ENCODE peak calls at places on chromosomes 12 and 14, in six cellular contexts. Y is GM12878, P is HepG2, M is HCT116, V is H1, X is K562. R is an unnamed sample. For H3K36me3, the result is how much of the 10 kb centered on the place peaks cover.

GRCh38 chr12:45369065-45369464 is 153.2 kb downstream of the ANO6 start:
- DNase-seq in Y (no peak), P (no peak), M (no peak), V (no peak), X (no peak), R (no peak)

GRCh38 chr12:85036241-85036707 is at the start of the genes LRRIQ1 and TSPAN19:
- DNase-seq in Y (peak), P (peak), M (peak), V (peak), X (peak), R (peak)

GRCh38 chr12:77615331-77615730 is 215.4 kb upstream of the NAV3 start:
- DNase-seq in Y (no peak), P (no peak), M (peak), V (no peak), X (no peak), R (peak)

GRCh38 chr14:75259510-75259855 is 19.1 kb upstream of the FOS start:
- DNase-seq in Y (no peak), P (no peak), M (no peak), V (no peak), X (no peak), R (no peak)

GRCh38 chr14:99276482-99276881 is 4.5 kb upstream of the BCL11B start:
- DNase-seq in Y (no peak), P (no peak), M (no peak), V (no peak), X (no peak), R (no peak)

GRCh38 chr12:26338574-26339572 is 143.5 kb downstream of the SSPN start:
- DNase-seq in Y (no peak), P (no peak), M (peak), V (no peak), X (no peak), R (no peak)

GRCh38 chr14:21894003-21894897 is 220.6 kb upstream of the OR4E1 start:
- DNase-seq in Y (no peak), P (no peak), M (no peak), V (peak), X (peak), R (peak)

GRCh38 chr14:37721976-37722659 is 126.7 kb downstream of the TTC6 start:
- DNase-seq in Y (no peak), P (peak), M (no peak), V (no peak), X (no peak), R (no peak)

GRCh38 chr14:104096751-104097700 is 11.5 kb downstream of the ASPG start:
- DNase-seq in Y (no peak), P (no peak), M (no peak), V (no peak), X (no peak), R (no peak)

GRCh38 chr12:118359541-118359915 is 13.2 kb downstream of the TAOK3 start:
- DNase-seq in Y (no peak), P (no peak), M (no peak), V (no peak), X (no peak), R (no peak)

GRCh38 chr14:102229739-102230092 is 75.2 kb downstream of the MOK start:
- DNase-seq in Y (no peak), P (no peak), M (no peak), V (no peak), X (no peak), R (no peak)

GRCh38 chr14:28635387-28635786 is 131.2 kb upstream of the FOXG1 start:
- DNase-seq in Y (no peak), P (peak), M (peak), V (no peak), X (peak), R (peak)

GRCh38 chr14:60151715-60152114 is 13.5 kb downstream of the DHRS7 start:
- DNase-seq in Y (no peak), P (no peak), M (no peak), V (no peak), X (no peak), R (no peak)

GRCh38 chr14:104968541-104969401 is 9.4 kb downstream of the AHNAK2 start:
- DNase-seq in Y (no peak), P (no peak), M (no peak), V (no peak), X (no peak), R (no peak)

GRCh38 chr14:96851694-96852381 is 54.7 kb downstream of the VRK1 start:
- DNase-seq in Y (no peak), P (no peak), M (no peak), V (no peak), X (no peak), R (no peak)

GRCh38 chr12:96078281-96078761 is 42.9 kb upstream of the LTA4H start:
- DNase-seq in Y (no peak), P (no peak), M (no peak), V (no peak), X (no peak), R (no peak)

GRCh38 chr14:94237046-94237445 is 56.0 kb downstream of the SERPINA10 start:
- DNase-seq in Y (no peak), P (no peak), M (no peak), V (no peak), X (no peak), R (no peak)

GRCh38 chr14:30252151-30252550 is 306.8 kb upstream of the G2E3 start:
- DNase-seq in Y (no peak), P (no peak), M (no peak), V (no peak), X (no peak), R (no peak)

GRCh38 chr12:7374423-7375144 is 69.4 kb downstream of the CD163L1 start:
- DNase-seq in Y (no peak), P (peak), M (peak), V (peak), X (peak), R (peak)

GRCh38 chr12:121795029-121795977 is 1.8 kb upstream of the RHOF start:
- DNase-seq in Y (no peak), P (peak), M (peak), V (peak), X (peak), R (peak)

GRCh38 chr12:121050725-121051124 is 11.7 kb upstream of the OASL start:
- DNase-seq in Y (no peak), P (no peak), M (no peak), V (no peak), X (no peak), R (no peak)

GRCh38 chr12:3363608-3364007 is 127.4 kb upstream of the PRMT8 start:
- DNase-seq in Y (no peak), P (no peak), M (no peak), V (no peak), X (no peak), R (no peak)

GRCh38 chr14:99075771-99076370 is 196.1 kb downstream of the BCL11B start:
- DNase-seq in Y (no peak), P (no peak), M (no peak), V (peak), X (no peak), R (no peak)

GRCh38 chr12:1593232-1594044 is 943 bp downstream of the FBXL14 start:
- DNase-seq in Y (no peak), P (no peak), M (no peak), V (peak), X (no peak), R (no peak)

GRCh38 chr12:79300199-79300568 is 390.6 kb downstream of the PAWR start:
- DNase-seq in Y (no peak), P (peak), M (no peak), V (no peak), X (no peak), R (no peak)

GRCh38 chr12:27272375-27273028 is 28.4 kb downstream of the STK38L start:
- DNase-seq in Y (no peak), P (peak), M (no peak), V (no peak), X (no peak), R (no peak)

GRCh38 chr14:55297611-55298323 is 26.5 kb downstream of the FBXO34 start:
- DNase-seq in Y (no peak), P (peak), M (no peak), V (no peak), X (no peak), R (no peak)

GRCh38 chr12:28026701-28027100 is 54.2 kb upstream of the PTHLH start:
- DNase-seq in Y (no peak), P (no peak), M (no peak), V (no peak), X (no peak), R (no peak)

GRCh38 chr12:10293570-10294227 is 14.0 kb upstream of the KLRD1 start:
- DNase-seq in Y (no peak), P (no peak), M (no peak), V (no peak), X (no peak), R (no peak)

GRCh38 chr12:126480396-126480795 is 1415.2 kb downstream of the AACS start:
- DNase-seq in Y (no peak), P (no peak), M (no peak), V (no peak), X (no peak), R (peak)

GRCh38 chr12:24379493-24379892 is 430.0 kb upstream of the SOX5 start:
- DNase-seq in Y (no peak), P (no peak), M (no peak), V (no peak), X (no peak), R (no peak)

GRCh38 chr14:20608383-20609095 is 17.4 kb upstream of the RNASE12 start:
- DNase-seq in Y (no peak), P (no peak), M (no peak), V (no peak), X (no peak), R (no peak)

GRCh38 chr12:114918535-114919233 is 234.7 kb upstream of the TBX3 start:
- DNase-seq in Y (no peak), P (peak), M (no peak), V (no peak), X (no peak), R (no peak)

GRCh38 chr14:24100197-24100981 is 6.3 kb downstream of the PCK2 start:
- DNase-seq in Y (no peak), P (no peak), M (no peak), V (no peak), X (no peak), R (no peak)

GRCh38 chr12:104215638-104216297 is at the start of gene TXNRD1:
- DNase-seq in Y (peak), P (peak), M (peak), V (peak), X (peak), R (peak)

GRCh38 chr14:82270286-82270685 is 736.6 kb upstream of the SEL1L start:
- DNase-seq in Y (no peak), P (no peak), M (no peak), V (no peak), X (no peak), R (no peak)

GRCh38 chr12:97561321-97562230 is 99.0 kb downstream of the RMST start:
- DNase-seq in Y (no peak), P (no peak), M (no peak), V (no peak), X (no peak), R (no peak)

GRCh38 chr14:68309631-68310030 is 483.2 kb downstream of the ZFP36L1 start:
- DNase-seq in Y (no peak), P (no peak), M (no peak), V (no peak), X (no peak), R (no peak)

GRCh38 chr14:65334765-65335411 is 77.6 kb upstream of the FUT8 start:
- DNase-seq in Y (no peak), P (no peak), M (no peak), V (peak), X (no peak), R (peak)
- TF ChIP-seq ZNF274 in Y (no peak), P (no peak), M (no peak), V (no peak), X (no peak), R (no peak)

DNA sequence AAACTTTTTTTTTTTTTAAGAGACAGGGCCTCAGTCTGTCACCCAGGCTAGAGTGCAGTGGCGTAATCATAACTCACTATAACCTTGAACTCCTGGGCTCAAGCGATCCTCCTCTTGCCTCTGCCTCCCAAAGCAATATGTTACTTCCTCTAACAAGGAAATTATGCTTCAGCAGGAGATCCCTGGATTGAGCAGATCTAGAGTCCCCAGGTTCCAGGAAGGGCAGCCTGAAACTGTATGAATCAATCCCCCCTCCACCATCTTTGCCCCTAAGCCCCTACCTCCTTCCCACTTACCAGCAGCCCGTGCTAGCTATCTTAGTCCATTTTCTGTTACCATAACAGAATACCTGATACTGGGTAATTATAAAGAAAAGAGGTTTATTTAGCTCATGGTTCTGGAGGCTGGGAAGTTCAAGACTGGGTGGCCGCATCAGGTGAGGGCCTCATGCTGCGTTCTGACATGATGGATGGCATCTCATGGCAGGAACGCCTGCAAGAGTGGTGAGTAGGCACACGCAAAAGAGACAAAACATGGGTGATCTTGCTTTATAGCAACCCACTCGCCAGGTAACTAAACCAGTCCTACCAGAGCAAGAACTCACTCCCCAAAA is 5.0 kb downstream of the TAMALIN start:
- DNase-seq in Y (no peak), P (peak), M (no peak), V (no peak), X (no peak), R (no peak)
- H3K36me3 ChIP-seq in Y (under half), P (under half), M (under half), V (under half), X (under half), R (half or more)

GRCh38 chr12:19799216-19799615 is 359.9 kb downstream of the AEBP2 start:
- DNase-seq in Y (no peak), P (no peak), M (no peak), V (no peak), X (no peak), R (no peak)

GRCh38 chr12:19802915-19803314 is 363.6 kb downstream of the AEBP2 start:
- DNase-seq in Y (no peak), P (no peak), M (no peak), V (no peak), X (no peak), R (no peak)

GRCh38 chr12:19801941-19802340 is 362.6 kb downstream of the AEBP2 start:
- DNase-seq in Y (no peak), P (no peak), M (no peak), V (no peak), X (no peak), R (no peak)

GRCh38 chr12:19799886-19800602 is 360.8 kb downstream of the AEBP2 start:
- DNase-seq in Y (no peak), P (no peak), M (no peak), V (no peak), X (no peak), R (no peak)

GRCh38 chr12:19800884-19801283 is 361.6 kb downstream of the AEBP2 start:
- DNase-seq in Y (peak), P (no peak), M (no peak), V (no peak), X (no peak), R (no peak)
- H3K9ac ChIP-seq in Y (no peak), P (no peak), M (no peak), V (no peak), X (no peak), R (no peak)

DNA sequence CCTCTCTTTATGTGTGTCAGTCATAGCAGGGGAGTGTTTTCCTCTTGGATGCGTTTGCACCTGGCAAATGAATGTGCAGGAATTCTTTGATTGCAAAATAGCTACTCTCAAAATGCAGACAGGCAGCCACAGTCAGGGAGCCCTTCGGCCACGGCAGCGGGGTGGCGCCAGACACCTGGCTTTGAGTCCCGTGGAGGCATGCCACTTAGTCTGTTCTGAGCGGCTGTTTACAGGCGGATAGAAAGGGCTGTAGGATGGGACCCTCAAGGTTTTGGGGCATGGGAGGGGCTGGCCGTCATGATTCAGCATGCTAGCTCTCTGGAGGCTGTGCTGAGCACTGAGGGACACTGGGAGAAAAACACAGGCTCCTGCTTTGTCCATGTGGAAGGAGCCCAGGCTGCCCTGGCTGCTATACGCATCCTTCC is 117.1 kb downstream of the SLC25A47 start:
- DNase-seq in Y (no peak), P (peak), M (no peak), V (peak), X (peak), R (no peak)
- TF ChIP-seq ZNF274 in Y (no peak), P (no peak), M (no peak), V (no peak), X (no peak), R (no peak)

DNA sequence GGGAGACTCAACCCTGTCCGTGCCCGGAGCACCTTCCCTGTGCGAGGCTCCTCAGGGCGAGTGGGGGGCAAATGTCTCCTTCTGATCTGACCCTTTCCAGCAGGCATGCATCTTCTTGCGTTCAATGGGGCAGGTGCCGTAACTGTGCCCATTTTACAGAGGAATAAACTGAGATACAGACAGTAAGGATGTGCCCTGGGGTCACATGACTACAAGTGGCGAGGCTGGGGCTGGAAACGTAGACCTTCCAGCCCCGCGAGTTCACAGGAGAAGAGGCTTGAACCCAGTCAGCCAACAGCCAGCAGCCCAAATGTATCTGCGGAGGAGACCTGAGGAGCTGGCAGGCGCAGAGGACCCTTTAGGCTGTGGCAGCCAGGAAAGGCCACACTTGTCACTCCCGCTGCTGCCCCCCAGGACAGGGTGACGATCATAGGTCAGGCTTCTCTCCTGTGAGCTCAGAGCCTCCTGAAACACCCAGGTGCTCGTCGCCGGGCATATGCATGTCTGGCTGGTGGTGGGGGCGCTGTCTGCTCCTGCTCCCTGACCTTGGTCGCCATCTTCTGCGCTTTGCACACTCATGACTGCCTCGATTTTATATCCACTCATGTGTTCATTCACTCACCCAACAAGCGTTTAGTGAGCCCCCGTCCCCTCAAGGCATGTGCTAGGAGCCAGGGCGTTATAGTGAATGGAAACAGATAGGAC is 41.7 kb downstream of the CCDC88C start:
- DNase-seq in Y (no peak), P (no peak), M (no peak), V (no peak), X (no peak), R (no peak)
- H3K36me3 ChIP-seq in Y (under half), P (under half), M (under half), V (under half), X (under half), R (under half)

GRCh38 chr12:19432309-19433170 is 6.8 kb upstream of the AEBP2 start:
- DNase-seq in Y (no peak), P (no peak), M (no peak), V (no peak), X (no peak), R (no peak)
- H3K9ac ChIP-seq in Y (no peak), P (no peak), M (no peak), V (peak), X (no peak), R (no peak)

GRCh38 chr12:30996752-30997151 is 70.2 kb downstream of the TSPAN11 start:
- DNase-seq in Y (no peak), P (no peak), M (no peak), V (no peak), X (no peak), R (no peak)

GRCh38 chr12:30994274-30994673 is 67.7 kb downstream of the TSPAN11 start:
- DNase-seq in Y (no peak), P (no peak), M (no peak), V (no peak), X (no peak), R (no peak)

GRCh38 chr12:30997685-30998440 is 71.3 kb downstream of the TSPAN11 start:
- DNase-seq in Y (no peak), P (peak), M (no peak), V (no peak), X (no peak), R (no peak)

GRCh38 chr12:30993766-30994165 is 67.2 kb downstream of the TSPAN11 start:
- DNase-seq in Y (no peak), P (no peak), M (no peak), V (no peak), X (no peak), R (no peak)

DNA sequence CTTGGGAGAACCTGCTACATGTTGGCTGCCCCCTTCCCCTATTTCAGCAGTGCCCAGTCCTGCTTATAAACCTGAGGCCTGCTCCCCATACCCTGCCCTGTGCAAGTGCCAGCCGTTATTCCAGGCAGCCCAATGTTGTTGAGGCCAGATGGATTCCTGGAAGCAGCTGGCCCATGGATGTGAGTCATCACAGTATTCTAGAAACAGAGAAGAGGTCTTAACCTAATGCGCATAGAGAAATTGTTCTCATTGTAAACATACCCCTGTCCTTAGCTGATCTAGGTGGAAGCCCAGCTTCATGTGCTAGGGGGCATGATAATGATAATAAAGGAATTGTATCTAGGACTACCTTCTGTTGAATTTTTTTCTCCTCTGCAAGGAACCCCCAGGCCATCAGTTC is 69.7 kb downstream of the TSPAN11 start:
- DNase-seq in Y (no peak), P (no peak), M (no peak), V (no peak), X (no peak), R (peak)
- TF ChIP-seq ZNF274 in Y (no peak), P (no peak), M (no peak), V (no peak), X (no peak), R (no peak)

GRCh38 chr12:19435831-19436497 is 3.3 kb upstream of the AEBP2 start:
- DNase-seq in Y (no peak), P (no peak), M (no peak), V (peak), X (no peak), R (no peak)
- H3K36me3 ChIP-seq in Y (under half), P (under half), M (under half), V (under half), X (under half), R (under half)

R was measured in NT2/D1.